ENCODE peak calls at places on chromosome 15, in ten cellular contexts. M is cardiac muscle cell, G is epithelial cell of esophagus, C is heart left ventricle, V is astrocyte of the cerebellum, N is tibial artery, X is thoracic aorta, S is omental fat pad, T is Calu3, R is A549. U is an unnamed sample.

GRCh38 chr15:71050461-71050860 is 64.8 kb upstream of the THSD4 start:
- DNase-seq in R (no peak), M (no peak), N (no peak), S (no peak), T (no peak), G (peak; percentile 83), V (no peak), C (no peak), X (no peak), U (no peak)

GRCh38 chr15:25508369-25509002 is 69.7 kb upstream of the UBE3A start:
- DNase-seq in M (peak; percentile 56), X (no peak), G (peak; percentile 42), C (no peak), T (no peak), V (peak; percentile 33), S (no peak), N (no peak), R (peak; percentile 6), U (peak; percentile 3)

GRCh38 chr15:101522621-101523559 is 33.4 kb upstream of the PCSK6 start:
- DNase-seq in G (no peak), S (no peak), X (no peak), R (no peak), M (no peak), T (no peak), C (no peak), N (no peak), V (no peak), U (no peak)

GRCh38 chr15:69573815-69574472 is 121.3 kb downstream of the RPLP1 start:
- DNase-seq in X (no peak), N (peak; percentile 20), M (peak; percentile 63), G (peak; percentile 34), S (no peak), R (no peak), V (no peak), T (no peak), C (no peak), U (peak; percentile 85)

GRCh38 chr15:96002890-96003859 is 327.3 kb upstream of the NR2F2 start:
- DNase-seq in G (no peak), C (no peak), N (no peak), S (no peak), V (no peak), R (no peak), M (no peak), X (no peak), T (no peak), U (no peak)

GRCh38 chr15:101133751-101134261 is 118.0 kb downstream of the CHSY1 start:
- DNase-seq in T (no peak), S (no peak), V (no peak), C (no peak), R (no peak), X (no peak), M (no peak), G (no peak), N (no peak), U (no peak)

GRCh38 chr15:66613743-66614142 is 47.9 kb upstream of the LCTL start:
- DNase-seq in X (no peak), G (no peak), T (no peak), M (no peak), C (no peak), R (no peak), V (no peak), N (no peak), S (no peak), U (no peak)

GRCh38 chr15:40232625-40233070 is 6.2 kb upstream of the PAK6 start:
- DNase-seq in R (no peak), G (peak; percentile 45), M (peak; percentile 54), X (no peak), T (no peak), S (no peak), C (no peak), N (no peak), V (no peak), U (no peak)

GRCh38 chr15:55277116-55277564 is 12.5 kb downstream of the RAB27A start:
- DNase-seq in X (no peak), C (no peak), T (no peak), V (no peak), R (no peak), M (peak; percentile 48), G (no peak), S (no peak), N (no peak), U (peak; percentile 88)

GRCh38 chr15:51828621-51829359 is 663 bp upstream of the TMOD3 start:
- DNase-seq in T (peak; percentile 14), N (no peak), V (no peak), G (peak; percentile 84), S (no peak), X (no peak), C (no peak), M (no peak), R (no peak), U (no peak)

GRCh38 chr15:89554247-89554646 is 21.0 kb upstream of the TICRR start:
- DNase-seq in T (no peak), S (no peak), M (no peak), R (no peak), N (no peak), X (no peak), C (no peak), V (no peak), G (no peak), U (no peak)

GRCh38 chr15:88448991-88449461 is 18.2 kb downstream of the MRPL46 start:
- DNase-seq in T (no peak), V (no peak), R (no peak), N (no peak), G (no peak), C (no peak), S (no peak), X (no peak), M (no peak), U (no peak)

GRCh38 chr15:57390583-57390982 is 14.3 kb downstream of the CGNL1 start:
- DNase-seq in G (no peak), M (no peak), N (no peak), X (no peak), R (no peak), C (no peak), V (no peak), S (no peak), T (no peak), U (no peak)

GRCh38 chr15:97561529-97561928 is 399.0 kb upstream of the ARRDC4 start:
- DNase-seq in M (no peak), C (no peak), N (no peak), S (no peak), T (no peak), V (no peak), G (no peak), X (no peak), R (no peak), U (no peak)

GRCh38 chr15:89143503-89144162 is 55.4 kb downstream of the ABHD2 start:
- DNase-seq in X (no peak), V (peak; percentile 91), N (peak; percentile 64), M (peak; percentile 95), S (no peak), R (no peak), G (no peak), C (no peak), T (no peak), U (peak; percentile 23)

GRCh38 chr15:78502641-78503040 is 4.7 kb upstream of the HYKK start:
- DNase-seq in S (no peak), M (no peak), G (no peak), T (no peak), V (no peak), X (no peak), R (no peak), C (no peak), N (no peak), U (no peak)

GRCh38 chr15:101296418-101297405 is 1.7 kb upstream of the SNRPA1 start:
- DNase-seq in S (no peak), X (no peak), V (no peak), R (no peak), G (peak; percentile 86), M (no peak), C (no peak), N (no peak), T (no peak), U (no peak)

GRCh38 chr15:39720721-39721611 is 61.7 kb downstream of the FSIP1 start:
- DNase-seq in T (no peak), R (no peak), X (no peak), V (peak; percentile 74), S (no peak), G (peak; percentile 69), M (peak; percentile 41), N (no peak), C (no peak), U (no peak)

DNA sequence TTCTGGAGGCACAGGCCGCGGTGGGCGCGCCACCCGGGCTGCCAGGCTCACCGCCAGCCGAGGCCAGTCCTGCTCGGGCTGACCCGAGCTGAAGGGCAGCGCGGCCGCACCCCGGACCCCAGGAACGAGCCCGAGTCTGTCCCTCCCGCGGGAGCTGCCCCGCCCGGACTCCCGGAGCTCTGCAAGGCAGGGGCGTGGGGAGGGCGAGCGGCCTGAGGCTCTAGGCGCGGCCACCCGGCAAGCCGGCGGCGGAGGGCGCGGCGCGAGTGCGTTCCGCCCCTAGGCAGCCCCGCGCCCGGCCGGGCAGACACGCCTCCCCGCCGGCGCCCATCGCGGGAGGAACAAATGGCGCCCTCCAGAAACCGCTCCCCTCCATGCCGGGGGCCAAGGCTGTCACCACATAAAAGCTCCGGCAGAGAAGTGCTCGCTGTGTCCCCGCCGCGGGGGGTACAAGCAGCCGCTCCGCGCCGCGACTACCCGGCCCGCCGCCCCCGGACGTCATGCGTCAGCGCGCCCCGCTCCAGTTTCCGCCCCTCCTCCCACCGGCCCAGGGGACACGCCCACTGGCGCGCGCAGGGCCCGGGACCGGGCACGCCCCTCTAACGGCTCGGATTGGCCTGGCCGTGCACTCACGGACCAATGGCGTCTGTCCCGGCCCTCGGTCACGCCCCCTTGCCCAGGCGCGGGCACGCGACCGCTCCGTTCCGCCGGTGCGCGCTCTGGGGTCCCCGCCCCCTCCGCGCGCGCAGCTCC is 483 bp upstream of the KLF13 start:
- DNase-seq in C (peak; percentile 100), G (peak; percentile 99), V (peak; percentile 91), R (peak; percentile 98), X (peak; percentile 83), M (peak; percentile 99), T (peak; percentile 88), S (peak; percentile 89), N (peak; percentile 99), U (peak; percentile 99)
- TF ChIP-seq CTCF in C (no peak), G (no peak), V (no peak), R (no peak), X (no peak), M (no peak), T (no peak), S (no peak), N (no peak), U (no peak)

GRCh38 chr15:81174759-81175327 is 21.8 kb upstream of the IL16 start:
- DNase-seq in N (no peak), M (no peak), C (no peak), R (no peak), S (no peak), T (no peak), G (no peak), V (no peak), X (no peak), U (no peak)
- TF ChIP-seq CTCF in N (no peak), M (no peak), C (no peak), R (no peak), S (no peak), T (no peak), G (no peak), V (no peak), X (no peak), U (peak; percentile 21)

GRCh38 chr15:50777045-50777444 is 11.5 kb upstream of the SPPL2A start:
- DNase-seq in N (no peak), V (no peak), G (no peak), R (no peak), M (no peak), S (no peak), T (no peak), C (no peak), X (no peak), U (no peak)
- TF ChIP-seq CTCF in N (no peak), V (peak; percentile 7), G (no peak), R (no peak), M (no peak), S (no peak), T (no peak), C (no peak), X (no peak), U (no peak)

GRCh38 chr15:60737217-60737616 is 258.3 kb upstream of the ICE2 start:
- DNase-seq in S (no peak), R (no peak), C (no peak), M (no peak), X (no peak), T (no peak), V (no peak), N (no peak), G (no peak), U (no peak)
- TF ChIP-seq CTCF in S (no peak), R (no peak), C (no peak), M (no peak), X (no peak), T (no peak), V (no peak), N (no peak), G (no peak), U (no peak)

U was measured in activated CD8-positive, alpha-beta T cell treated with anti-CD3 and anti-CD28 coated beads for 36 hours.